ENCODE peak calls at places on chromosomes 4 and X, in six cellular contexts. B, C, I, H, G and A are unnamed samples.

GRCh38 chrX:101260435-101260834 is 30.7 kb downstream of the TAF7L start:
- DNase-seq in B (peak), C (no peak), I (peak), H (no peak), G (peak), A (no peak)

GRCh38 chr4:19580090-19580489 is 671.6 kb upstream of the SLIT2 start:
- DNase-seq in B (peak), C (no peak), I (no peak), H (no peak), G (no peak), A (no peak)

GRCh38 chrX:3345281-3346081 is 971 bp downstream of the MXRA5 start:
- DNase-seq in B (peak), C (no peak), I (no peak), H (peak), G (no peak), A (peak)

GRCh38 chrX:16022580-16023170 is 100.7 kb upstream of the GRPR start:
- DNase-seq in B (no peak), C (no peak), I (peak), H (no peak), G (no peak), A (no peak)

GRCh38 chrX:65866146-65866545 is 173.7 kb downstream of the VSIG4 start:
- DNase-seq in B (no peak), C (no peak), I (no peak), H (no peak), G (peak), A (no peak)

GRCh38 chrX:9885150-9885549 is 82.0 kb upstream of the CLDN34 start:
- DNase-seq in B (peak), C (no peak), I (peak), H (no peak), G (peak), A (no peak)

GRCh38 chrX:68827848-68828562 is 816 bp upstream of the EFNB1 start:
- DNase-seq in B (peak), C (peak), I (peak), H (peak), G (peak), A (peak)

GRCh38 chr4:109739547-109739946 is 9.7 kb upstream of the PLA2G12A start:
- DNase-seq in B (peak), C (no peak), I (no peak), H (no peak), G (no peak), A (no peak)

GRCh38 chrX:108036298-108036973 is 8.4 kb upstream of the VSIG1 start:
- DNase-seq in B (peak), C (no peak), I (peak), H (no peak), G (no peak), A (no peak)

GRCh38 chr4:3073158-3074077 is 920 bp downstream of the HTT-AS start:
- DNase-seq in B (no peak), C (no peak), I (no peak), H (peak), G (no peak), A (no peak)

GRCh38 chr4:183099537-183100297 is 660 bp downstream of the WWC2 start:
- DNase-seq in B (peak), C (no peak), I (peak), H (peak), G (peak), A (peak)

GRCh38 chr4:144645621-144646522 is at the start of gene HHIP:
- DNase-seq in B (peak), C (no peak), I (peak), H (peak), G (peak), A (peak)

GRCh38 chr4:114694770-114695169 is 96.2 kb downstream of the UGT8 start:
- DNase-seq in B (peak), C (no peak), I (peak), H (no peak), G (peak), A (no peak)

GRCh38 chr4:121147923-121148443 is 16.1 kb downstream of the TNIP3 start:
- DNase-seq in B (no peak), C (no peak), I (no peak), H (no peak), G (no peak), A (no peak)

GRCh38 chr4:159497961-159498360 is 395.1 kb downstream of the RAPGEF2 start:
- DNase-seq in B (no peak), C (no peak), I (no peak), H (no peak), G (no peak), A (no peak)

GRCh38 chr4:15690020-15690809 is 8.6 kb downstream of the FAM200B start:
- DNase-seq in B (peak), C (no peak), I (peak), H (no peak), G (no peak), A (no peak)

GRCh38 chrX:40132751-40133150 is 35.0 kb upstream of the BCOR start:
- DNase-seq in B (peak), C (peak), I (peak), H (peak), G (no peak), A (no peak)

GRCh38 chrX:136725446-136726104 is 55.2 kb downstream of the ARHGEF6 start:
- DNase-seq in B (peak), C (peak), I (no peak), H (no peak), G (no peak), A (no peak)

GRCh38 chrX:12973561-12974216 is 1.2 kb upstream of the TMSB4X start:
- DNase-seq in B (no peak), C (no peak), I (no peak), H (no peak), G (no peak), A (no peak)

GRCh38 chrX:111100191-111100590 is 4.2 kb downstream of the PAK3 start:
- DNase-seq in B (peak), C (no peak), I (peak), H (no peak), G (peak), A (no peak)

GRCh38 chr4:8919651-8920288 is 48.1 kb upstream of the HMX1 start:
- DNase-seq in B (no peak), C (no peak), I (no peak), H (peak), G (no peak), A (peak)

GRCh38 chrX:139290310-139290709 is 240.2 kb upstream of the F9 start:
- DNase-seq in B (no peak), C (no peak), I (no peak), H (no peak), G (no peak), A (no peak)

GRCh38 chrX:139287155-139287924 is 243.2 kb upstream of the F9 start:
- DNase-seq in B (no peak), C (no peak), I (no peak), H (no peak), G (no peak), A (no peak)

DNA sequence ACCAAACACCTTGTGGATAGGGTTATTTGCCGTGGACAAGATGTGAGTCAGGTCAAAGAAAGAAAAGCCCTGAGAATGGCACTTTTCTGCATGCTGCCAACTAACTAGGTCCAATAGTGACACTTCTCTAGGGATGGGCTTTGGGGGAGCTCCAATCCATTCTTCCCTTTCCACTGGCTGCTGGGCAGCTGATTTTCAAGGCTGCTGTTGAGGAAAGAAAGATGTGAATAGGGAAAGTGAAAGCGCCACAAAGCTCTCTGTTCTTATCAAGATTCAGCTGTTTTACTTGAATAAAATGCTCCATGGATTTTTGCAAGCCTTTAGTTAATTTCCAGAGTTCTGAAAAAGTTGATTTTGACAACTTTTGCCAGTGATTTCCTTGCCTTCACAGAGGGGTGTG is 244.2 kb upstream of the F9 start:
- DNase-seq in B (no peak), C (no peak), I (no peak), H (no peak), G (no peak), A (no peak)
- TF ChIP-seq CTCF in B (no peak), C (no peak), I (no peak), H (no peak), G (no peak), A (no peak)

GRCh38 chr4:185680617-185681016 is 131.4 kb downstream of the SORBS2 start:
- DNase-seq in B (no peak), C (no peak), I (no peak), H (no peak), G (no peak), A (no peak)
- TF ChIP-seq CTCF in B (no peak), C (no peak), I (no peak), H (no peak), G (no peak), A (no peak)

GRCh38 chrX:124266325-124267087 is 66.0 kb upstream of the TEX13D start:
- DNase-seq in B (no peak), C (no peak), I (no peak), H (no peak), G (no peak), A (no peak)
- TF ChIP-seq CTCF in B (no peak), C (no peak), I (no peak), H (no peak), G (no peak), A (no peak)

GRCh38 chr4:72909461-72909860 is 160.1 kb downstream of the COX18 start:
- DNase-seq in B (peak), C (no peak), I (no peak), H (no peak), G (no peak), A (no peak)
- TF ChIP-seq CTCF in B (peak), C (peak), I (no peak), H (peak), G (no peak), A (peak)

GRCh38 chr4:53508446-53508845 is 82.8 kb downstream of the LNX1 start:
- DNase-seq in B (peak), C (no peak), I (peak), H (no peak), G (no peak), A (no peak)
- TF ChIP-seq CTCF in B (no peak), C (no peak), I (no peak), H (no peak), G (no peak), A (no peak)